ENCODE peak calls at places on chromosomes 16 and 17, in nine cellular contexts. I is Right ventricle myocardium superior; E is Daoy; C is left cardiac atrium; K is ELF-1; M is stimulated activated CD4-positive, alpha-beta T cell treated with anti-CD3 and anti-CD28 coated beads, TNF-alpha, amount 100 ng/mL, for 48 hours; U is heart left ventricle; O is GM18507; P is upper lobe of right lung. F is an unnamed sample.

GRCh38 chr16:23125277-23125676 is 24.0 kb downstream of the USP31 start:
- DNase-seq in I (no peak), E (no peak), C (no peak), K (no peak), M (no peak), U (no peak), O (no peak), P (no peak), F (no peak)

GRCh38 chr17:42387221-42387657 is 1.0 kb downstream of the STAT3 start:
- DNase-seq in I (no peak), E (peak; percentile 28), C (no peak), K (no peak), M (no peak), U (no peak), O (no peak), P (no peak), F (no peak)

GRCh38 chr16:57310801-57311200 is 26.3 kb upstream of the PLLP start:
- DNase-seq in I (no peak), E (no peak), C (peak; percentile 27), K (no peak), M (no peak), U (peak; percentile 11), O (no peak), P (no peak), F (no peak)

GRCh38 chr16:81088836-81089235 is 7.4 kb downstream of the GCSH start:
- DNase-seq in I (no peak), E (no peak), C (no peak), K (no peak), M (no peak), U (no peak), O (no peak), P (no peak), F (no peak)

GRCh38 chr17:60167095-60167741 is 17.4 kb downstream of the CA4 start:
- DNase-seq in I (no peak), E (no peak), C (no peak), K (no peak), M (no peak), U (no peak), O (no peak), P (no peak), F (no peak)

GRCh38 chr16:12868788-12869187 is 32.6 kb upstream of the SHISA9 start:
- DNase-seq in I (no peak), E (no peak), C (no peak), K (no peak), M (no peak), U (no peak), O (no peak), P (no peak), F (no peak)

GRCh38 chr16:60636117-60636516 is 1400.1 kb downstream of the CDH8 start:
- DNase-seq in I (no peak), E (no peak), C (no peak), K (peak; percentile 22), M (no peak), U (no peak), O (no peak), P (no peak), F (no peak)

GRCh38 chr17:30117548-30118155 is 1.0 kb downstream of the NSRP1 start:
- DNase-seq in I (no peak), E (no peak), C (no peak), K (no peak), M (no peak), U (no peak), O (no peak), P (no peak), F (no peak)

GRCh38 chr16:29821663-29822115 is 1.4 kb downstream of the MVP start:
- DNase-seq in I (no peak), E (peak; percentile 83), C (no peak), K (peak; percentile 79), M (no peak), U (peak; percentile 39), O (no peak), P (no peak), F (peak; percentile 24)

GRCh38 chr16:66020061-66020460 is 346.4 kb upstream of the CDH5 start:
- DNase-seq in I (no peak), E (no peak), C (no peak), K (no peak), M (no peak), U (no peak), O (no peak), P (no peak), F (no peak)

GRCh38 chr16:85592700-85593502 is 20.2 kb upstream of the GSE1 start:
- DNase-seq in I (no peak), E (peak; percentile 48), C (no peak), K (no peak), M (no peak), U (no peak), O (no peak), P (no peak), F (no peak)

GRCh38 chr17:11486726-11487310 is 111.5 kb upstream of the DNAH9 start:
- DNase-seq in I (no peak), E (no peak), C (no peak), K (no peak), M (no peak), U (no peak), O (no peak), P (no peak), F (no peak)

GRCh38 chr17:66040402-66040801 is 151.5 kb downstream of the CEP112 start:
- DNase-seq in I (peak; percentile 24), E (no peak), C (no peak), K (peak; percentile 6), M (no peak), U (no peak), O (no peak), P (no peak), F (peak; percentile 35)

GRCh38 chr17:1506649-1507254 is 9.7 kb downstream of the INPP5K start:
- DNase-seq in I (peak; percentile 65), E (no peak), C (peak; percentile 61), K (no peak), M (no peak), U (peak; percentile 73), O (no peak), P (no peak), F (peak; percentile 93)

GRCh38 chr16:4693956-4694663 is 748 bp downstream of the NUDT16L1 start:
- DNase-seq in I (peak; percentile 67), E (peak; percentile 25), C (peak; percentile 56), K (no peak), M (no peak), U (peak; percentile 71), O (peak; percentile 50), P (peak; percentile 79), F (peak; percentile 73)

GRCh38 chr16:82111944-82112343 is 58.1 kb downstream of the MPHOSPH6 start:
- DNase-seq in I (no peak), E (no peak), C (no peak), K (no peak), M (no peak), U (no peak), O (no peak), P (no peak), F (no peak)

GRCh38 chr17:40760105-40761016 is 5.2 kb upstream of the KRT25 start:
- DNase-seq in I (no peak), E (no peak), C (no peak), K (no peak), M (no peak), U (no peak), O (no peak), P (no peak), F (no peak)

GRCh38 chr17:4602041-4602440 is 17.7 kb downstream of the SMTNL2 start:
- DNase-seq in I (no peak), E (no peak), C (no peak), K (no peak), M (no peak), U (no peak), O (no peak), P (no peak), F (no peak)

GRCh38 chr17:9350083-9350482 is 225.5 kb downstream of the STX8 start:
- DNase-seq in I (no peak), E (peak; percentile 67), C (no peak), K (no peak), M (no peak), U (no peak), O (no peak), P (no peak), F (no peak)

GRCh38 chr17:44636562-44636961 is 19.7 kb upstream of the MEIOC start:
- DNase-seq in I (no peak), E (peak; percentile 13), C (no peak), K (no peak), M (no peak), U (no peak), O (no peak), P (no peak), F (no peak)

GRCh38 chr16:11665071-11665491 is 3.2 kb upstream of the SNN start:
- DNase-seq in I (no peak), E (no peak), C (no peak), K (no peak), M (no peak), U (peak; percentile 56), O (no peak), P (no peak), F (no peak)

GRCh38 chr17:57954421-57955182 is 610 bp downstream of the CUEDC1 start:
- DNase-seq in I (peak; percentile 91), E (peak; percentile 85), C (peak; percentile 89), K (peak; percentile 89), M (no peak), U (peak; percentile 92), O (no peak), P (peak; percentile 82), F (peak; percentile 70)

GRCh38 chr16:74608944-74609343 is 2.0 kb upstream of the GLG1 start:
- DNase-seq in I (no peak), E (no peak), C (no peak), K (no peak), M (no peak), U (no peak), O (no peak), P (peak; percentile 6), F (no peak)

GRCh38 chr17:48629411-48629759 is 3.2 kb upstream of the HOXB9 start:
- DNase-seq in I (no peak), E (no peak), C (no peak), K (peak; percentile 8), M (no peak), U (no peak), O (no peak), P (no peak), F (no peak)

GRCh38 chr17:10171057-10171456 is 27.3 kb downstream of the GAS7 start:
- DNase-seq in I (peak; percentile 70), E (no peak), C (peak; percentile 52), K (no peak), M (no peak), U (no peak), O (no peak), P (no peak), F (no peak)

GRCh38 chr17:64188088-64188487 is 58.1 kb upstream of the ERN1 start:
- DNase-seq in I (no peak), E (no peak), C (no peak), K (no peak), M (no peak), U (no peak), O (no peak), P (no peak), F (no peak)

GRCh38 chr17:2343421-2343820 is 6.1 kb downstream of the SGSM2 start:
- DNase-seq in I (no peak), E (no peak), C (no peak), K (no peak), M (no peak), U (no peak), O (no peak), P (no peak), F (no peak)

GRCh38 chr17:78442648-78443128 is 64.2 kb downstream of the PGS1 start:
- DNase-seq in I (peak; percentile 88), E (no peak), C (peak; percentile 85), K (no peak), M (no peak), U (peak; percentile 80), O (no peak), P (peak; percentile 90), F (peak; percentile 31)